ENCODE peak calls at places on chromosomes 11 and 22, in ten cellular contexts. F is fibroblast of pulmonary artery, Z is GM04504, M is HT1080, C is neuronal stem cell, Q is GDM1, G is astrocyte of the hippocampus, X is Right ventricle myocardium superior, W is T follicular helper cell, O is H1. A is an unnamed sample.

GRCh38 chr11:132561937-132562336 is 970.4 kb downstream of the OPCML start:
- DNase-seq in F (no peak), Z (no peak), M (no peak), C (no peak), Q (no peak), G (no peak), X (no peak), W (no peak), O (no peak), A (no peak)

GRCh38 chr11:102171101-102171500 is 60.9 kb downstream of the YAP1 start:
- DNase-seq in F (peak), Z (no peak), M (peak), C (no peak), Q (no peak), G (no peak), X (no peak), W (no peak), O (no peak), A (peak)

GRCh38 chr11:66068923-66069714 is 953 bp upstream of the PACS1 start:
- DNase-seq in F (peak), Z (peak), M (peak), C (no peak), Q (no peak), G (peak), X (peak), W (no peak), O (peak), A (peak)

GRCh38 chr11:34242037-34242625 is 115.7 kb downstream of the ABTB2 start:
- DNase-seq in F (peak), Z (no peak), M (peak), C (no peak), Q (no peak), G (peak), X (no peak), W (no peak), O (no peak), A (peak)

GRCh38 chr11:35564246-35564595 is 38.8 kb upstream of the PAMR1 start:
- DNase-seq in F (no peak), Z (no peak), M (no peak), C (no peak), Q (no peak), G (no peak), X (no peak), W (no peak), O (no peak), A (no peak)

GRCh38 chr11:116986521-116987105 is 111.6 kb downstream of the SIK3 start:
- DNase-seq in F (peak), Z (peak), M (peak), C (no peak), Q (no peak), G (peak), X (no peak), W (no peak), O (no peak), A (peak)

GRCh38 chr22:26845016-26845728 is 187.8 kb downstream of the MIAT start:
- DNase-seq in F (peak), Z (no peak), M (no peak), C (no peak), Q (peak), G (peak), X (no peak), W (no peak), O (no peak), A (no peak)

GRCh38 chr22:44003776-44004460 is 20.2 kb upstream of the PARVB start:
- DNase-seq in F (no peak), Z (no peak), M (no peak), C (no peak), Q (no peak), G (no peak), X (no peak), W (no peak), O (peak), A (no peak)

GRCh38 chr11:14308114-14308896 is 50.7 kb downstream of the RRAS2 start:
- DNase-seq in F (peak), Z (peak), M (peak), C (no peak), Q (no peak), G (peak), X (no peak), W (no peak), O (no peak), A (peak)

GRCh38 chr11:3157381-3158130 is 7.6 kb downstream of the OSBPL5 start:
- DNase-seq in F (no peak), Z (no peak), M (no peak), C (no peak), Q (no peak), G (no peak), X (peak), W (no peak), O (no peak), A (no peak)

GRCh38 chr11:60995798-60996197 is 24.3 kb downstream of the CD6 start:
- DNase-seq in F (peak), Z (no peak), M (no peak), C (no peak), Q (no peak), G (no peak), X (no peak), W (no peak), O (no peak), A (no peak)

GRCh38 chr11:134418119-134418840 is 6.2 kb upstream of the B3GAT1 start:
- DNase-seq in F (peak), Z (no peak), M (no peak), C (no peak), Q (no peak), G (peak), X (no peak), W (no peak), O (no peak), A (peak)

GRCh38 chr11:122139595-122139866 is 23.5 kb upstream of the BLID start:
- DNase-seq in F (no peak), Z (no peak), M (no peak), C (no peak), Q (no peak), G (no peak), X (no peak), W (no peak), O (no peak), A (no peak)

GRCh38 chr11:64971421-64972233 is at the start of gene MAJIN:
- DNase-seq in F (peak), Z (no peak), M (no peak), C (peak), Q (no peak), G (peak), X (peak), W (peak), O (peak), A (no peak)

GRCh38 chr22:40721266-40721665 is 42.0 kb downstream of the MCHR1 start:
- DNase-seq in F (peak), Z (no peak), M (peak), C (no peak), Q (no peak), G (peak), X (no peak), W (no peak), O (no peak), A (peak)

GRCh38 chr11:13288375-13289029 is 10.9 kb downstream of the BMAL1 start:
- DNase-seq in F (no peak), Z (no peak), M (no peak), C (no peak), Q (no peak), G (no peak), X (no peak), W (no peak), O (no peak), A (peak)

GRCh38 chr11:111777094-111778046 is 11.2 kb upstream of the PPP2R1B start:
- DNase-seq in F (peak), Z (peak), M (peak), C (peak), Q (peak), G (peak), X (no peak), W (peak), O (no peak), A (peak)

GRCh38 chr22:24986816-24987215 is 34.3 kb downstream of the KIAA1671 start:
- DNase-seq in F (no peak), Z (no peak), M (no peak), C (no peak), Q (no peak), G (no peak), X (no peak), W (no peak), O (no peak), A (no peak)

GRCh38 chr11:70111269-70112016 is 33.3 kb downstream of the ANO1 start:
- DNase-seq in F (peak), Z (no peak), M (peak), C (no peak), Q (no peak), G (peak), X (peak), W (no peak), O (no peak), A (no peak)

GRCh38 chr22:17919276-17920144 is 104.9 kb downstream of the MICAL3 start:
- DNase-seq in F (no peak), Z (no peak), M (no peak), C (no peak), Q (no peak), G (no peak), X (peak), W (no peak), O (no peak), A (no peak)

GRCh38 chr22:41857160-41857859 is 24.4 kb downstream of the SREBF2 start:
- DNase-seq in F (peak), Z (no peak), M (peak), C (peak), Q (peak), G (peak), X (no peak), W (peak), O (peak), A (peak)

GRCh38 chr11:62001450-62002178 is 34.2 kb upstream of the FTH1 start:
- DNase-seq in F (peak), Z (no peak), M (no peak), C (no peak), Q (no peak), G (no peak), X (no peak), W (no peak), O (no peak), A (no peak)